ENCODE peak calls at places on chromosome 6, in four cellular contexts. One of them, this sample, is unnamed.

GRCh38 chr6:16420715-16421461 is 182.5 kb downstream of the GMPR start:
- DNase-seq in stimulated activated CD4-positive, alpha-beta T cell treated with anti-CD3 and anti-CD28 coated beads, Interleukin-1b, Interleukin-23, amount 100 ng/mL, for 4 hours: no peak
- DNase-seq in A172: no peak
- DNase-seq in activated T-cell treated with anti-CD3 and anti-CD28 coated beads for 24 hours: peak; percentile 52
- DNase-seq in this sample: peak; percentile 67

GRCh38 chr6:56902551-56903464 is 52.1 kb upstream of the BEND6 start:
- DNase-seq in A172: peak; percentile 41
- DNase-seq in stimulated activated CD4-positive, alpha-beta T cell treated with anti-CD3 and anti-CD28 coated beads, Interleukin-1b, Interleukin-23, amount 100 ng/mL, for 4 hours: no peak
- DNase-seq in activated T-cell treated with anti-CD3 and anti-CD28 coated beads for 24 hours: no peak
- DNase-seq in this sample: no peak

GRCh38 chr6:160177220-160177619 is 55.6 kb downstream of the SLC22A1 start:
- DNase-seq in stimulated activated CD4-positive, alpha-beta T cell treated with anti-CD3 and anti-CD28 coated beads, Interleukin-1b, Interleukin-23, amount 100 ng/mL, for 4 hours: no peak
- DNase-seq in A172: no peak
- DNase-seq in activated T-cell treated with anti-CD3 and anti-CD28 coated beads for 24 hours: no peak
- DNase-seq in this sample: no peak

GRCh38 chr6:169167581-169168301 is 85.9 kb downstream of the THBS2 start:
- DNase-seq in activated T-cell treated with anti-CD3 and anti-CD28 coated beads for 24 hours: no peak
- DNase-seq in A172: peak; percentile 88
- DNase-seq in stimulated activated CD4-positive, alpha-beta T cell treated with anti-CD3 and anti-CD28 coated beads, Interleukin-1b, Interleukin-23, amount 100 ng/mL, for 4 hours: no peak
- DNase-seq in this sample: no peak

GRCh38 chr6:5459346-5459745 is 198.0 kb downstream of the FARS2 start:
- DNase-seq in stimulated activated CD4-positive, alpha-beta T cell treated with anti-CD3 and anti-CD28 coated beads, Interleukin-1b, Interleukin-23, amount 100 ng/mL, for 4 hours: no peak
- DNase-seq in activated T-cell treated with anti-CD3 and anti-CD28 coated beads for 24 hours: no peak
- DNase-seq in A172: no peak
- DNase-seq in this sample: no peak

GRCh38 chr6:134802426-134803058 is 147.4 kb downstream of the ALDH8A1 start:
- DNase-seq in stimulated activated CD4-positive, alpha-beta T cell treated with anti-CD3 and anti-CD28 coated beads, Interleukin-1b, Interleukin-23, amount 100 ng/mL, for 4 hours: no peak
- DNase-seq in activated T-cell treated with anti-CD3 and anti-CD28 coated beads for 24 hours: no peak
- DNase-seq in A172: peak; percentile 66
- DNase-seq in this sample: no peak

GRCh38 chr6:27668442-27669275 is 195.8 kb upstream of the ZNF184 start:
- DNase-seq in stimulated activated CD4-positive, alpha-beta T cell treated with anti-CD3 and anti-CD28 coated beads, Interleukin-1b, Interleukin-23, amount 100 ng/mL, for 4 hours: no peak
- DNase-seq in A172: peak; percentile 90
- DNase-seq in activated T-cell treated with anti-CD3 and anti-CD28 coated beads for 24 hours: peak; percentile 65
- DNase-seq in this sample: no peak

GRCh38 chr6:33276864-33277662 is at the start of gene B3GALT4:
- DNase-seq in stimulated activated CD4-positive, alpha-beta T cell treated with anti-CD3 and anti-CD28 coated beads, Interleukin-1b, Interleukin-23, amount 100 ng/mL, for 4 hours: peak; percentile 57
- DNase-seq in activated T-cell treated with anti-CD3 and anti-CD28 coated beads for 24 hours: peak; percentile 74
- DNase-seq in A172: no peak
- DNase-seq in this sample: peak; percentile 92

GRCh38 chr6:150270330-150271052 is 98.3 kb upstream of the IYD start:
- DNase-seq in stimulated activated CD4-positive, alpha-beta T cell treated with anti-CD3 and anti-CD28 coated beads, Interleukin-1b, Interleukin-23, amount 100 ng/mL, for 4 hours: no peak
- DNase-seq in A172: no peak
- DNase-seq in activated T-cell treated with anti-CD3 and anti-CD28 coated beads for 24 hours: no peak
- DNase-seq in this sample: no peak

GRCh38 chr6:157670466-157671186 is 152.4 kb upstream of the SNX9 start:
- DNase-seq in stimulated activated CD4-positive, alpha-beta T cell treated with anti-CD3 and anti-CD28 coated beads, Interleukin-1b, Interleukin-23, amount 100 ng/mL, for 4 hours: no peak
- DNase-seq in activated T-cell treated with anti-CD3 and anti-CD28 coated beads for 24 hours: no peak
- DNase-seq in A172: no peak
- DNase-seq in this sample: no peak

GRCh38 chr6:53979468-53980067 is 131.7 kb upstream of the MLIP start:
- DNase-seq in activated T-cell treated with anti-CD3 and anti-CD28 coated beads for 24 hours: no peak
- DNase-seq in A172: peak; percentile 41
- DNase-seq in stimulated activated CD4-positive, alpha-beta T cell treated with anti-CD3 and anti-CD28 coated beads, Interleukin-1b, Interleukin-23, amount 100 ng/mL, for 4 hours: no peak
- DNase-seq in this sample: no peak

GRCh38 chr6:13418838-13419237 is 68.6 kb downstream of the GFOD1 start:
- DNase-seq in stimulated activated CD4-positive, alpha-beta T cell treated with anti-CD3 and anti-CD28 coated beads, Interleukin-1b, Interleukin-23, amount 100 ng/mL, for 4 hours: no peak
- DNase-seq in A172: no peak
- DNase-seq in activated T-cell treated with anti-CD3 and anti-CD28 coated beads for 24 hours: no peak
- DNase-seq in this sample: no peak

GRCh38 chr6:83192456-83192855 is 609 bp downstream of the PGM3 start:
- DNase-seq in A172: no peak
- DNase-seq in activated T-cell treated with anti-CD3 and anti-CD28 coated beads for 24 hours: no peak
- DNase-seq in stimulated activated CD4-positive, alpha-beta T cell treated with anti-CD3 and anti-CD28 coated beads, Interleukin-1b, Interleukin-23, amount 100 ng/mL, for 4 hours: no peak
- DNase-seq in this sample: no peak

GRCh38 chr6:11609324-11610071 is 71.9 kb downstream of the TMEM170B start:
- DNase-seq in stimulated activated CD4-positive, alpha-beta T cell treated with anti-CD3 and anti-CD28 coated beads, Interleukin-1b, Interleukin-23, amount 100 ng/mL, for 4 hours: no peak
- DNase-seq in A172: peak; percentile 98
- DNase-seq in activated T-cell treated with anti-CD3 and anti-CD28 coated beads for 24 hours: no peak
- DNase-seq in this sample: no peak

GRCh38 chr6:149093643-149094042 is 223.9 kb upstream of the TAB2 start:
- DNase-seq in activated T-cell treated with anti-CD3 and anti-CD28 coated beads for 24 hours: no peak
- DNase-seq in stimulated activated CD4-positive, alpha-beta T cell treated with anti-CD3 and anti-CD28 coated beads, Interleukin-1b, Interleukin-23, amount 100 ng/mL, for 4 hours: no peak
- DNase-seq in A172: peak; percentile 40
- DNase-seq in this sample: no peak

GRCh38 chr6:40353197-40353966 is 233.8 kb downstream of the LRFN2 start:
- DNase-seq in A172: no peak
- DNase-seq in stimulated activated CD4-positive, alpha-beta T cell treated with anti-CD3 and anti-CD28 coated beads, Interleukin-1b, Interleukin-23, amount 100 ng/mL, for 4 hours: no peak
- DNase-seq in activated T-cell treated with anti-CD3 and anti-CD28 coated beads for 24 hours: no peak
- DNase-seq in this sample: no peak

GRCh38 chr6:41224800-41225199 is 3.3 kb upstream of the TREML4 start:
- DNase-seq in stimulated activated CD4-positive, alpha-beta T cell treated with anti-CD3 and anti-CD28 coated beads, Interleukin-1b, Interleukin-23, amount 100 ng/mL, for 4 hours: no peak
- DNase-seq in A172: no peak
- DNase-seq in activated T-cell treated with anti-CD3 and anti-CD28 coated beads for 24 hours: no peak
- DNase-seq in this sample: no peak

GRCh38 chr6:145633981-145634627 is 101.2 kb downstream of the EPM2A start:
- DNase-seq in A172: peak; percentile 75
- DNase-seq in stimulated activated CD4-positive, alpha-beta T cell treated with anti-CD3 and anti-CD28 coated beads, Interleukin-1b, Interleukin-23, amount 100 ng/mL, for 4 hours: peak; percentile 73
- DNase-seq in activated T-cell treated with anti-CD3 and anti-CD28 coated beads for 24 hours: peak; percentile 62
- DNase-seq in this sample: peak; percentile 64

GRCh38 chr6:118419448-118420394 is 128.4 kb upstream of the PLN start:
- DNase-seq in A172: no peak
- DNase-seq in activated T-cell treated with anti-CD3 and anti-CD28 coated beads for 24 hours: no peak
- DNase-seq in stimulated activated CD4-positive, alpha-beta T cell treated with anti-CD3 and anti-CD28 coated beads, Interleukin-1b, Interleukin-23, amount 100 ng/mL, for 4 hours: no peak
- DNase-seq in this sample: no peak

GRCh38 chr6:28765978-28766351 is 157.8 kb downstream of the TRIM27 start:
- DNase-seq in A172: no peak
- DNase-seq in stimulated activated CD4-positive, alpha-beta T cell treated with anti-CD3 and anti-CD28 coated beads, Interleukin-1b, Interleukin-23, amount 100 ng/mL, for 4 hours: no peak
- DNase-seq in activated T-cell treated with anti-CD3 and anti-CD28 coated beads for 24 hours: no peak
- DNase-seq in this sample: no peak

GRCh38 chr6:142013875-142014495 is 118.7 kb upstream of the GJE1 start:
- DNase-seq in stimulated activated CD4-positive, alpha-beta T cell treated with anti-CD3 and anti-CD28 coated beads, Interleukin-1b, Interleukin-23, amount 100 ng/mL, for 4 hours: no peak
- DNase-seq in activated T-cell treated with anti-CD3 and anti-CD28 coated beads for 24 hours: no peak
- DNase-seq in A172: no peak
- DNase-seq in this sample: no peak

GRCh38 chr6:141610741-141611140 is 522.0 kb upstream of the GJE1 start:
- DNase-seq in stimulated activated CD4-positive, alpha-beta T cell treated with anti-CD3 and anti-CD28 coated beads, Interleukin-1b, Interleukin-23, amount 100 ng/mL, for 4 hours: no peak
- DNase-seq in activated T-cell treated with anti-CD3 and anti-CD28 coated beads for 24 hours: no peak
- DNase-seq in A172: peak; percentile 11
- DNase-seq in this sample: no peak

GRCh38 chr6:54053893-54054391 is 57.3 kb upstream of the MLIP start:
- DNase-seq in stimulated activated CD4-positive, alpha-beta T cell treated with anti-CD3 and anti-CD28 coated beads, Interleukin-1b, Interleukin-23, amount 100 ng/mL, for 4 hours: no peak
- DNase-seq in activated T-cell treated with anti-CD3 and anti-CD28 coated beads for 24 hours: no peak
- DNase-seq in A172: peak; percentile 89
- DNase-seq in this sample: no peak

GRCh38 chr6:138105446-138105845 is 1.8 kb downstream of the PERP start:
- DNase-seq in activated T-cell treated with anti-CD3 and anti-CD28 coated beads for 24 hours: no peak
- DNase-seq in A172: no peak
- DNase-seq in stimulated activated CD4-positive, alpha-beta T cell treated with anti-CD3 and anti-CD28 coated beads, Interleukin-1b, Interleukin-23, amount 100 ng/mL, for 4 hours: no peak
- DNase-seq in this sample: no peak

GRCh38 chr6:159121387-159121955 is 47.7 kb upstream of the FNDC1 start:
- DNase-seq in activated T-cell treated with anti-CD3 and anti-CD28 coated beads for 24 hours: no peak
- DNase-seq in A172: no peak
- DNase-seq in stimulated activated CD4-positive, alpha-beta T cell treated with anti-CD3 and anti-CD28 coated beads, Interleukin-1b, Interleukin-23, amount 100 ng/mL, for 4 hours: no peak
- DNase-seq in this sample: no peak

GRCh38 chr6:140774080-140774505 is 1358.6 kb upstream of the GJE1 start:
- DNase-seq in A172: peak; percentile 60
- DNase-seq in activated T-cell treated with anti-CD3 and anti-CD28 coated beads for 24 hours: no peak
- DNase-seq in stimulated activated CD4-positive, alpha-beta T cell treated with anti-CD3 and anti-CD28 coated beads, Interleukin-1b, Interleukin-23, amount 100 ng/mL, for 4 hours: no peak
- DNase-seq in this sample: no peak

GRCh38 chr6:36720251-36721141 is 22.9 kb downstream of the RAB44 start:
- DNase-seq in stimulated activated CD4-positive, alpha-beta T cell treated with anti-CD3 and anti-CD28 coated beads, Interleukin-1b, Interleukin-23, amount 100 ng/mL, for 4 hours: no peak
- DNase-seq in A172: no peak
- DNase-seq in activated T-cell treated with anti-CD3 and anti-CD28 coated beads for 24 hours: no peak
- DNase-seq in this sample: no peak

GRCh38 chr6:111798281-111798725 is 74.9 kb downstream of the FYN start:
- DNase-seq in activated T-cell treated with anti-CD3 and anti-CD28 coated beads for 24 hours: no peak
- DNase-seq in stimulated activated CD4-positive, alpha-beta T cell treated with anti-CD3 and anti-CD28 coated beads, Interleukin-1b, Interleukin-23, amount 100 ng/mL, for 4 hours: no peak
- DNase-seq in A172: no peak
- DNase-seq in this sample: no peak

GRCh38 chr6:56637640-56638039 is 5.0 kb downstream of the DST start:
- DNase-seq in A172: peak; percentile 60
- DNase-seq in stimulated activated CD4-positive, alpha-beta T cell treated with anti-CD3 and anti-CD28 coated beads, Interleukin-1b, Interleukin-23, amount 100 ng/mL, for 4 hours: no peak
- DNase-seq in activated T-cell treated with anti-CD3 and anti-CD28 coated beads for 24 hours: no peak
- DNase-seq in this sample: no peak

GRCh38 chr6:164095056-164095455 is 680.5 kb downstream of the QKI start:
- DNase-seq in stimulated activated CD4-positive, alpha-beta T cell treated with anti-CD3 and anti-CD28 coated beads, Interleukin-1b, Interleukin-23, amount 100 ng/mL, for 4 hours: no peak
- DNase-seq in A172: no peak
- DNase-seq in activated T-cell treated with anti-CD3 and anti-CD28 coated beads for 24 hours: no peak
- DNase-seq in this sample: no peak

GRCh38 chr6:118551063-118551672 is 3.1 kb downstream of the PLN start:
- DNase-seq in A172: peak; percentile 34
- DNase-seq in activated T-cell treated with anti-CD3 and anti-CD28 coated beads for 24 hours: no peak
- DNase-seq in stimulated activated CD4-positive, alpha-beta T cell treated with anti-CD3 and anti-CD28 coated beads, Interleukin-1b, Interleukin-23, amount 100 ng/mL, for 4 hours: peak; percentile 10
- DNase-seq in this sample: peak; percentile 41